ENCODE peak calls at places on chromosome 6, in five cellular contexts. C is activated naive CD8-positive, alpha-beta T cell treated with anti-CD3 and anti-CD28 coated beads for 36 hours; J is caudate nucleus; D is stromal cell of bone marrow; R is HFF-Myc. N is an unnamed sample.

GRCh38 chr6:132907231-132907630 is 92.9 kb downstream of the RPS12 start:
- DNase-seq in C (no peak), J (no peak), D (no peak), R (no peak), N (no peak)

GRCh38 chr6:140436023-140436811 is 1061.8 kb upstream of the CITED2 start:
- DNase-seq in C (no peak), J (no peak), D (no peak), R (no peak), N (no peak)

GRCh38 chr6:170148709-170149470 is 142.0 kb downstream of the DLL1 start:
- DNase-seq in C (no peak), J (no peak), D (no peak), R (no peak), N (no peak)

GRCh38 chr6:132797975-132798819 is at the start of gene SLC18B1:
- DNase-seq in C (peak), J (peak), D (no peak), R (no peak), N (peak)

GRCh38 chr6:150874184-150874583 is 8.7 kb downstream of the MTHFD1L start:
- DNase-seq in C (no peak), J (no peak), D (no peak), R (no peak), N (no peak)

GRCh38 chr6:149445095-149445466 is 39.7 kb downstream of the ZC3H12D start:
- DNase-seq in C (no peak), J (no peak), D (no peak), R (no peak), N (no peak)

GRCh38 chr6:8556370-8557018 is 121.1 kb upstream of the SLC35B3 start:
- DNase-seq in C (no peak), J (no peak), D (peak), R (peak), N (no peak)

GRCh38 chr6:143747347-143747842 is 69.6 kb downstream of the PHACTR2 start:
- DNase-seq in C (no peak), J (no peak), D (no peak), R (no peak), N (no peak)

GRCh38 chr6:33895296-33895695 is 91.5 kb upstream of the MLN start:
- DNase-seq in C (peak), J (no peak), D (no peak), R (no peak), N (no peak)

GRCh38 chr6:101668496-101668895 is 275.0 kb downstream of the GRIK2 start:
- DNase-seq in C (no peak), J (no peak), D (no peak), R (no peak), N (no peak)

N was measured in hippocampal formation.